ENCODE peak calls at places on chromosome 10, in five cellular contexts. N is breast epithelium, S is sigmoid colon, M is IMR-90, P is GM12878. E is an unnamed sample.

GRCh38 chr10:17483079-17483478 is 28.7 kb upstream of the ST8SIA6 start:
- DNase-seq in N (no peak), P (no peak), S (no peak), M (peak), E (no peak)

GRCh38 chr10:127694580-127695193 is 42.3 kb upstream of the FOXI2 start:
- DNase-seq in M (no peak), S (no peak), N (no peak), P (no peak), E (no peak)

GRCh38 chr10:60722623-60723022 is 55.7 kb upstream of the CDK1 start:
- DNase-seq in S (no peak), N (no peak), M (no peak), P (no peak), E (no peak)

GRCh38 chr10:130215076-130215917 is 79.1 kb downstream of the GLRX3 start:
- DNase-seq in N (no peak), M (no peak), S (peak), P (no peak), E (no peak)

GRCh38 chr10:132982301-132982989 is 40.1 kb upstream of the CFAP46 start:
- DNase-seq in M (no peak), S (no peak), N (no peak), P (no peak), E (no peak)

GRCh38 chr10:104822088-104822487 is 181.0 kb downstream of the SORCS3 start:
- DNase-seq in M (no peak), N (no peak), P (no peak), S (no peak), E (no peak)

GRCh38 chr10:78656815-78657621 is 411.7 kb upstream of the ZMIZ1 start:
- DNase-seq in M (no peak), N (no peak), S (peak), P (no peak), E (no peak)

GRCh38 chr10:62464308-62464707 is 90.1 kb downstream of the ZNF365 start:
- DNase-seq in P (no peak), N (no peak), M (peak), S (no peak), E (no peak)

GRCh38 chr10:69517271-69517848 is 55.9 kb downstream of the NEUROG3 start:
- DNase-seq in N (no peak), S (no peak), M (no peak), P (no peak), E (no peak)

GRCh38 chr10:124993728-124994451 is 52.0 kb downstream of the ZRANB1 start:
- DNase-seq in N (no peak), S (no peak), M (no peak), P (no peak), E (no peak)

GRCh38 chr10:82674036-82674435 is 799.0 kb downstream of the NRG3 start:
- DNase-seq in S (no peak), N (no peak), M (no peak), P (no peak), E (no peak)

GRCh38 chr10:84825330-84825729 is 496.9 kb downstream of the CCSER2 start:
- DNase-seq in M (peak), N (peak), P (no peak), S (no peak), E (no peak)

GRCh38 chr10:3111626-3112220 is 44.4 kb downstream of the PFKP start:
- DNase-seq in P (no peak), S (no peak), M (peak), N (no peak), E (no peak)

GRCh38 chr10:96720422-96721206 is at the start of gene PIK3AP1:
- DNase-seq in N (peak), P (no peak), M (no peak), S (peak), E (no peak)

DNA sequence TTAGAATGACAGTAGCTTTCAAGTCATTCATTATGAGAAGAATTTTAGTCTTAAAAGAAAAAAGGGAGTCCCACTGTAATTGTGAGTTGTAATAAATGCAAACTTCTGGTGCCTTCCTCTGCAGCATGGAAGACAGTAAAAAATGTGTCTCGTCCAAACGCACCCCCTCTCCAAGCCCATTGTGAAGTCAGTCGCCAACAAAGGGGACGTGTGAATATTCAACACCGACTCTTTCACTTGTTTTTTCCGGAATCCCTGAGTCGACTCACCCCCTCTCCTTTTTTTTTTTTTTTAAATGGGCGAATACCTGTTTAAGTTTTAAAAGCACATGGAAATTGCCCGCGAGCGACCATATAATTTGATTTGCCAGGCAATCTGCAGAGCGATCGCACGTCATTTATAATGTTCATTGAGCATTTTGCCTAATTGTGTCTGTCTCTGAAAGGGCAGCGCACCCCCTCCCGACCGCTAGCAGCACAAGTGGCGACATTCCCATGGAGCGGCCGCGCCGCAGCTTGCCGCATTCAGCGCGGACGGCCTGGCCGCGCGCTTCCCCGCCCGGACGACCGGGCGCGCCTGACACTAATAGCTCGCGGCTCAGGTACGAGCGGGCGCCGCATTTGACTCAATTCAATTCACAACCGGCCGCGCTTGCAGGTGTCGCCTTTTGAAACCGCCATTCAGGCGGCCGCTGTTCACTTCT is 19.1 kb upstream of the PTF1A start:
- DNase-seq in M (no peak), S (no peak), N (no peak), P (no peak), E (no peak)
- TF ChIP-seq POLR2A in M (no peak), S (no peak), N (no peak), P (no peak), E (no peak)

GRCh38 chr10:13840036-13840435 is 253.3 kb downstream of the PRPF18 start:
- DNase-seq in S (no peak), M (no peak), N (no peak), P (no peak), E (no peak)
- H3K27ac ChIP-seq in S (peak), M (no peak), N (no peak), P (no peak), E (no peak)

DNA sequence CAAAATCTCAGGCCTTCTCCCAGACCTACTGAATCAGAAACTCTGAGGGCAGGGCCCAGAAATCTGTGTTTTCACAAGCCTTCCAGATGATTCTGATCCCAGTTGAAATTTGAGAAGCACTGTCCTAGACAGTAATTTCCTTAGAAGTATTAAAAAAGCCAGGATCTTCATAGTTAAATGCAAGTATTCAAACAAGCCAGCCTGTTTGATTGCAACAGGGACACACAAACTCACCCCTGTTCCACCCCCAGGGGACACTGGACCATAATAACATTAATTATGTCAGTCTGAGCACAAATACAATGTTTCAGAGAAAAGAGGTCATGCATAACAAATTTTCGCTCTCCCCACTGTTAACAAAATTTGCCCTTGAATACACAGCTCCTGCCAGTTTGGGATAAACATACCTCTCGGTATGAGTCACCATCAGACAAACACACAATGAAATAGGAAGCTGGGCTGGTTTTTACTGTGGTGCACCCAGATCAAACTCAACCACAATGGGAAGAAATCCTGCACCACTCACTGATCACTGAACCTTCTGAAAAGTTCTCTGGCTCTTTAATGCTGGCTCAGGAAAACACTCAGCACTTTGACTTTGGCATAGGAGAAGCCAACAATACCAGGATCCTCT is 34.3 kb downstream of the ABLIM1 start:
- DNase-seq in P (no peak), S (no peak), M (peak), N (peak), E (no peak)
- TF ChIP-seq POLR2A in P (no peak), S (no peak), M (no peak), N (no peak), E (no peak)

DNA sequence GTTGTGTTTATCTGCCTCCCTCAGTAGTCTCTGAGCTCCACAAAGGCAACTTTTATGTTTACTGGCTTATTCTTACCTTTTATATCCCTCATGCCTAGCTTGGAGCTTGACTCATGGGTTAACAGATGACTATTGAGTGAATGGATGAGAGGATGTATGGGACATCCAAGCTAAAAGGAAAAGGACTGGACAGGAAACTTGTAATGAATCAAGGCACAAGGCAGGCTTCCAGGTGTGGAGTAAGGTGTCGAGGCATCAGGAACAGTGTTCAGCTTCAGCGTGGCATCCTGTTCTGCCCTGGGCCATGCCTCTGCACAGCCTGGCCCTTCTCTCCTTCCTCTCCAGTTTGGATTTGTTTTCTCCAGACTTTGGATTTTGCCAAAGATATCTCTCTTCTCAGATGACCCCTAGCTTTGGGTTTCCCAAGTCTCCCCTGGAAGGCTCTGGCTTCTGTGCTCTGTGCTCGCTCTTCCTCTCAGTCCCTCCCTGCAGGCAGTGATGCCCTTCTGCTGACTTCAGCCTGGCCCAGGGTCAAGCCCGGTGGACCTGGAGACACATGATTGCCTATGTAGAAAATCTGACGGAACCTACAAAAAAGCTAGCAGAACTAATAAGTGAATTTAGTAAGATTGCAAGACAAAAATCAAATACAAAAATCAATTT is 367.3 kb downstream of the CXCL12 start:
- DNase-seq in M (no peak), S (no peak), N (no peak), P (no peak), E (no peak)
- H3K27ac ChIP-seq in M (no peak), S (peak), N (no peak), P (no peak), E (peak)

DNA sequence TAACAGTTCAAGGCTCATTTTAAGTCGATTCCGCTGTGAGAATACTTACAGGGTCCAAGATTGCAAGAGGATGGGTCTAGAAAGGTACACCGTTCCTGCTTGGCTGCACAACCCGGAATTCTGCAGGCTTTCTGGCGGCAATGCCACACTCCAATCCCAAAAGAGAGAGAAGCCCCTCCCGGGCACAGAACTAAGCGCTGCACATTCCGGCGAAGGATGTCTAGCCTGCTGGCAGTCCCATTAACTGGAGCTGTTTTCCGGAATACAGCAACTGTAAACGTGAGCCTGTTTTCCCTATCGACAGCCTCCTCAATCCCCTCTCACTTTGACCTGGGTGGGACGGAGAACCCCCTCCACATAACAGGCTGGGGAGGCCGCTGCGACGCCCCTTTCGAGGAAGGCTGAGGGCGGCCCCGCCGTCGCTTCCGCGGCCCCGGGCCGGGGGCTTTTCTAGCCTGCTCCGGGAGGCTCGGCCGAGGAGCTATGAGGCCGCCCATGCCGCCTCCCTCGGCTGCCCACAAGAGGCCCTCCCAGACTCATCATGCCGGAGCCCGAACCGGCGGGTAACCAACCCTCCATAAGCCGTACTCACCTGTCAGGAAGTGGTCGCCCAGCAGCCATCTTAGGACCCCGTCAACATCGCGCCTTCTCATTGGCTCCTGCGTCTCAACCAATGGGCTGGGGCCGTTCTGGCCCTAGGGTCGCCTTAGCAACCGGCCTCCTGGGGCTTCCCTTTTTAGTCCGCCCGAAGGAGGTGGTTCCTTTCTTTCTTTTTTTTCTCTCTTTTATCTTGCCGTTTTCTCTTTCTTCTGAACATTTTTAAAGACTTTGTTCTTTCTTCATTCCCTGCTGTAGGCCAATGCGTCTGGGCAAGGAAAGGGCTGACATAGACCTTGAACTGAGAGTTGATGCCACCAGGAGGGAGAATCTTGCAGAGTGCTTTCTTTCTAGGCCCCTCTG is at the start of gene FAM204A:
- DNase-seq in M (peak), N (peak), S (peak), P (peak), E (no peak)
- TF ChIP-seq POLR2A in M (peak), N (peak), S (peak), P (peak), E (no peak)

GRCh38 chr10:14466256-14466655 is 135.5 kb upstream of the FRMD4A start:
- DNase-seq in P (no peak), S (no peak), M (peak), N (no peak), E (no peak)

GRCh38 chr10:14468022-14468421 is 137.3 kb upstream of the FRMD4A start:
- DNase-seq in N (no peak), P (no peak), S (no peak), M (peak), E (no peak)

GRCh38 chr10:14468726-14469125 is 138.0 kb upstream of the FRMD4A start:
- DNase-seq in M (no peak), S (no peak), N (no peak), P (no peak), E (no peak)

GRCh38 chr10:14474656-14475055 is 143.9 kb upstream of the FRMD4A start:
- DNase-seq in S (no peak), M (peak), N (no peak), P (no peak), E (no peak)

DNA sequence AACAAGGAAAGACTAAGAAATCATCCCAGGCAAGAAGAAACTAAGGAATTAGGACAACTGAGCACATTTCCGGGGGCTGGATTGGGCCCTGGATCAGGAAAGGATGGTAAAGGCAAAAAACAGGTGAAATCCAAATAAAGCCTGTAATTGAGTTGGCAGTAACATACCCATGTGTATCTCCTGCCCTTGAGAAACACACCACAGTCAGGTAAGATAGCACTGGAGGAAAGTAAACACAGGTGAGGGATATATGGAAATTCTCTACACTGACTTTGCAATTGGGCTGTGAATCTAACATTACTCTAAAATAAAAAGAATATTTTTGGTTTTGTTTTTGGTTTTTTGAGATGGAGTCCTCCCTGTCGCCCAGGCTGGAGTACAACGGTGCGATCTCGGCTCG is 140.2 kb upstream of the FRMD4A start:
- DNase-seq in S (no peak), N (no peak), P (no peak), M (no peak), E (no peak)
- H3K27ac ChIP-seq in S (no peak), N (no peak), P (no peak), M (no peak), E (no peak)

GRCh38 chr10:119270893-119271361 is 63.6 kb downstream of the GRK5 start:
- DNase-seq in S (no peak), N (no peak), M (peak), P (no peak), E (no peak)
- TF ChIP-seq POLR2A in S (no peak), N (no peak), M (peak), P (peak), E (no peak)

GRCh38 chr10:70751356-70751755 is 33.8 kb downstream of the TBATA start:
- DNase-seq in P (no peak), M (no peak), S (no peak), N (no peak), E (no peak)

GRCh38 chr10:70752571-70752970 is 32.6 kb downstream of the TBATA start:
- DNase-seq in M (no peak), S (no peak), N (no peak), P (no peak), E (no peak)

GRCh38 chr10:70750156-70750703 is 34.9 kb downstream of the TBATA start:
- DNase-seq in P (no peak), N (no peak), S (no peak), M (no peak), E (no peak)

GRCh38 chr10:70753026-70753663 is 32.0 kb downstream of the TBATA start:
- DNase-seq in N (no peak), S (no peak), M (no peak), P (no peak), E (no peak)

GRCh38 chr10:70751991-70752390 is 33.2 kb downstream of the TBATA start:
- DNase-seq in S (no peak), N (no peak), M (no peak), P (no peak), E (no peak)
- H3K27ac ChIP-seq in S (no peak), N (no peak), M (no peak), P (no peak), E (no peak)

GRCh38 chr10:131981429-131982184 is at the start of gene BNIP3:
- DNase-seq in N (peak), M (peak), S (peak), P (peak), E (no peak)

GRCh38 chr10:131983780-131984179 is 2.1 kb upstream of the BNIP3 start:
- DNase-seq in S (no peak), P (no peak), M (peak), N (no peak), E (no peak)

GRCh38 chr10:131980757-131981428 is 830 bp downstream of the BNIP3 start:
- DNase-seq in N (no peak), P (no peak), M (no peak), S (peak), E (no peak)

GRCh38 chr10:131982796-131983195 is 1.1 kb upstream of the BNIP3 start:
- DNase-seq in S (no peak), P (no peak), N (no peak), M (no peak), E (no peak)

DNA sequence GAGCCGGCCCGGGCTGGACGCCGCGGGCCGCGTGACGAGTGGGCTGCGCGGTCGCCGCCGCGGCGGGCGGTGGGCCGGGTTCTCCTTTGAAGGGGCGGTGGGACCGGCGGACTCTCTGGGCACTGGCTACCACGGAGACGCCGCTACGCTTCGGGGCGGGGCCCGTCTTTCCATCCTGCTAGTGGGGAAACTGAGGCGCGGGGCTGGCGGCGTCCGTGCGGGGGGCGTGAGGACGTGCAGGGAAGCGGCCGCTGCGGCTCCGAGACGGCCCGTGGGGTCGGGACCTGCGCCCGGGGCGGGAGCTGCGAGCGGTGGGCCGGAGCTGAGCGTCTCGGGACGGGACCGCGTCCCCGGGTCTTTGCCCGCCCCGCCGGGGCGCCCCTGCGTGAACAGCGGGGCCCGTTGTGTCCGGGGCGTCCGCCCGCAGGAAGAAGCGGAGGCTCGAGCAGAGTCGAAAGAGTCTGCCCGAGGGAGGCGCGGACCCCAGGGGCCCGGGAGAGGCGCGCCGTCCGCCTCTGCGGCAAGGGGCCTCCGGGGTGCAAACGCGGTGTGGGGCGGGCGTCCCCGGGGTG is 548 bp upstream of the BNIP3 start:
- DNase-seq in P (no peak), M (no peak), S (no peak), N (no peak), E (no peak)
- TF ChIP-seq POLR2A in P (no peak), M (no peak), S (no peak), N (no peak), E (peak)

GRCh38 chr10:121240556-121240955 is 357.7 kb downstream of the FGFR2 start:
- DNase-seq in S (no peak), N (no peak), P (no peak), M (no peak), E (no peak)
- H3K27ac ChIP-seq in S (no peak), N (no peak), P (no peak), M (no peak), E (no peak)